ENCODE peak calls at places on chromosomes 4 and X, in eight cellular contexts. F is EL, K is T-helper 17 cell, L is mammary epithelial cell, U is fibroblast of the aortic adventitia, E is heart left ventricle, I is choroid plexus epithelial cell, O is NCI-H1092 treated with DMSO at 0.1 percent for 48 hours. B is an unnamed sample.

GRCh38 chr4:74370912-74371311 is 6.0 kb downstream of the EREG start:
- DNase-seq in E (no peak), I (peak; percentile 85), K (no peak), U (peak; percentile 62), O (peak; percentile 11), L (peak; percentile 58), F (peak; percentile 63), B (peak; percentile 68)

GRCh38 chr4:19254476-19254875 is 997.2 kb upstream of the SLIT2 start:
- DNase-seq in K (no peak), U (peak; percentile 27), O (peak; percentile 10), L (no peak), I (peak; percentile 64), F (peak; percentile 10), E (no peak), B (peak; percentile 48)

GRCh38 chr4:133775881-133776280 is 425.7 kb downstream of the PABPC4L start:
- DNase-seq in E (no peak), L (peak; percentile 19), O (no peak), U (peak; percentile 5), F (peak; percentile 48), K (no peak), I (peak; percentile 47), B (peak; percentile 13)

GRCh38 chrX:48086119-48086518 is 14.7 kb upstream of the ZNF630 start:
- DNase-seq in F (no peak), U (no peak), O (no peak), K (no peak), L (peak; percentile 70), I (peak; percentile 1), E (no peak), B (no peak)

GRCh38 chrX:96453139-96453538 is 231.5 kb upstream of the DIAPH2 start:
- DNase-seq in E (no peak), I (no peak), U (no peak), F (no peak), L (no peak), K (no peak), O (no peak), B (no peak)

GRCh38 chr4:127623755-127624087 is 9.0 kb upstream of the INTU start:
- DNase-seq in E (peak; percentile 47), L (peak; percentile 45), I (peak; percentile 57), O (no peak), U (peak; percentile 27), F (peak; percentile 28), K (no peak), B (peak; percentile 81)

GRCh38 chrX:118627084-118627758 is 100.2 kb upstream of the IL13RA1 start:
- DNase-seq in F (peak; percentile 6), K (no peak), O (peak; percentile 8), I (peak; percentile 22), L (peak; percentile 13), U (no peak), E (no peak), B (no peak)

GRCh38 chr4:26161030-26161824 is 159.6 kb upstream of the RBPJ start:
- DNase-seq in I (no peak), K (no peak), O (peak; percentile 20), L (no peak), U (no peak), E (no peak), F (no peak), B (no peak)

GRCh38 chrX:48966796-48967579 is 4.7 kb downstream of the KCND1 start:
- DNase-seq in I (peak; percentile 53), O (no peak), K (no peak), U (peak; percentile 28), E (no peak), L (no peak), F (peak; percentile 70), B (peak; percentile 69)

GRCh38 chr4:165700855-165701254 is 172.2 kb upstream of the TLL1 start:
- DNase-seq in I (peak; percentile 25), E (no peak), O (peak; percentile 10), K (no peak), L (no peak), U (no peak), F (no peak), B (no peak)